ENCODE peak calls at places on chromosomes 12 and 14, in seven cellular contexts. P is NT2/D1, L is lower lobe of right lung, K is hepatocyte, S is GF-D8, C is GM20000, Y is suprapubic skin. R is an unnamed sample.

GRCh38 chr12:27347779-27348178 is 15.1 kb downstream of the BMAL2 start:
- DNase-seq in K (no peak), S (no peak), P (no peak), L (no peak), C (no peak), Y (no peak), R (no peak)

GRCh38 chr12:120416490-120417216 is 21.3 kb upstream of the COX6A1 start:
- DNase-seq in S (no peak), L (no peak), P (no peak), K (no peak), Y (no peak), C (no peak), R (no peak)

GRCh38 chr14:91380610-91381371 is 36.8 kb downstream of the CCDC88C start:
- DNase-seq in Y (no peak), P (no peak), K (peak), L (peak), C (no peak), S (peak), R (no peak)

GRCh38 chr12:105235299-105235746 is 651 bp downstream of the APPL2 start:
- DNase-seq in P (no peak), Y (no peak), C (peak), K (no peak), L (no peak), S (no peak), R (no peak)

GRCh38 chr12:131799828-131800593 is 28.2 kb upstream of the MMP17 start:
- DNase-seq in Y (no peak), P (no peak), S (no peak), L (no peak), C (no peak), K (no peak), R (no peak)

GRCh38 chr12:2614341-2614740 is 180.4 kb upstream of the FKBP4 start:
- DNase-seq in P (no peak), L (no peak), C (no peak), Y (no peak), K (no peak), S (no peak), R (no peak)

GRCh38 chr12:90098132-90098779 is 389.6 kb upstream of the ATP2B1 start:
- DNase-seq in C (no peak), S (no peak), P (no peak), L (no peak), Y (no peak), K (no peak), R (no peak)

GRCh38 chr12:11638271-11638916 is 11.1 kb upstream of the ETV6 start:
- DNase-seq in P (no peak), K (no peak), L (no peak), Y (no peak), C (no peak), S (no peak), R (no peak)

GRCh38 chr14:68109132-68109531 is 289.6 kb downstream of the RAD51B start:
- DNase-seq in C (no peak), P (no peak), K (peak), Y (no peak), L (no peak), S (no peak), R (no peak)

GRCh38 chr12:58513866-58514265 is 406.4 kb downstream of the LRIG3 start:
- DNase-seq in K (no peak), P (no peak), Y (no peak), S (no peak), C (no peak), L (no peak), R (no peak)

GRCh38 chr14:91934554-91935285 is 12.8 kb downstream of the FBLN5 start:
- DNase-seq in C (no peak), Y (no peak), L (no peak), P (no peak), S (no peak), K (no peak), R (no peak)

GRCh38 chr14:91968280-91968679 is 20.8 kb upstream of the FBLN5 start:
- DNase-seq in K (no peak), C (no peak), P (no peak), L (no peak), Y (no peak), S (no peak), R (no peak)

GRCh38 chr12:29041621-29042020 is 107.5 kb upstream of the FAR2 start:
- DNase-seq in S (no peak), Y (no peak), L (no peak), K (peak), P (no peak), C (no peak), R (no peak)

GRCh38 chr12:71607494-71608330 is 55.9 kb downstream of the ZFC3H1 start:
- DNase-seq in K (no peak), S (no peak), P (no peak), C (no peak), Y (no peak), L (no peak), R (no peak)

GRCh38 chr12:126506426-126507182 is 1441.4 kb downstream of the AACS start:
- DNase-seq in K (no peak), Y (no peak), P (no peak), C (no peak), L (no peak), S (no peak), R (no peak)

GRCh38 chr12:20305470-20305869 is 62.9 kb upstream of the PDE3A start:
- DNase-seq in K (no peak), Y (no peak), L (no peak), S (no peak), P (no peak), C (no peak), R (no peak)